ENCODE peak calls at places on chromosome 4, in ten cellular contexts. One of them, this sample, is unnamed.

GRCh38 chr4:155208258-155209054 is at the start of gene NPY2R:
- DNase-seq in psoas muscle: peak
- DNase-seq in posterior vena cava: peak
- DNase-seq in LoVo: no peak
- DNase-seq in EL: no peak
- DNase-seq in NCI-H2081: no peak
- DNase-seq in progenitor cell of endocrine pancreas: peak
- DNase-seq in activated effector memory CD4-positive, alpha-beta T cell treated with anti-CD3 and anti-CD28 coated beads, Interleukin-2, amount 50 U/mL, for 16 hours: no peak
- DNase-seq in NCI-H1417: no peak
- DNase-seq in GDM1: no peak
- DNase-seq in this sample: peak

GRCh38 chr4:153159016-153159415 is 45.2 kb upstream of the TRIM2 start:
- DNase-seq in psoas muscle: no peak
- DNase-seq in posterior vena cava: no peak
- DNase-seq in LoVo: peak
- DNase-seq in EL: no peak
- DNase-seq in NCI-H2081: no peak
- DNase-seq in progenitor cell of endocrine pancreas: no peak
- DNase-seq in activated effector memory CD4-positive, alpha-beta T cell treated with anti-CD3 and anti-CD28 coated beads, Interleukin-2, amount 50 U/mL, for 16 hours: no peak
- DNase-seq in NCI-H1417: no peak
- DNase-seq in GDM1: no peak
- DNase-seq in this sample: no peak

GRCh38 chr4:78205601-78206000 is 148.5 kb downstream of the FRAS1 start:
- DNase-seq in psoas muscle: no peak
- DNase-seq in posterior vena cava: no peak
- DNase-seq in LoVo: no peak
- DNase-seq in EL: no peak
- DNase-seq in NCI-H2081: no peak
- DNase-seq in progenitor cell of endocrine pancreas: no peak
- DNase-seq in activated effector memory CD4-positive, alpha-beta T cell treated with anti-CD3 and anti-CD28 coated beads, Interleukin-2, amount 50 U/mL, for 16 hours: no peak
- DNase-seq in NCI-H1417: no peak
- DNase-seq in GDM1: no peak
- DNase-seq in this sample: no peak

GRCh38 chr4:62517721-62518120 is 1317.6 kb downstream of the ADGRL3 start:
- DNase-seq in psoas muscle: no peak
- DNase-seq in posterior vena cava: no peak
- DNase-seq in LoVo: no peak
- DNase-seq in EL: no peak
- DNase-seq in NCI-H2081: no peak
- DNase-seq in progenitor cell of endocrine pancreas: no peak
- DNase-seq in activated effector memory CD4-positive, alpha-beta T cell treated with anti-CD3 and anti-CD28 coated beads, Interleukin-2, amount 50 U/mL, for 16 hours: no peak
- DNase-seq in NCI-H1417: no peak
- DNase-seq in GDM1: no peak
- DNase-seq in this sample: no peak

GRCh38 chr4:123587983-123588494 is 191.4 kb downstream of the SPRY1 start:
- DNase-seq in psoas muscle: peak
- DNase-seq in posterior vena cava: no peak
- DNase-seq in LoVo: peak
- DNase-seq in EL: peak
- DNase-seq in NCI-H2081: peak
- DNase-seq in progenitor cell of endocrine pancreas: no peak
- DNase-seq in activated effector memory CD4-positive, alpha-beta T cell treated with anti-CD3 and anti-CD28 coated beads, Interleukin-2, amount 50 U/mL, for 16 hours: no peak
- DNase-seq in NCI-H1417: peak
- DNase-seq in GDM1: no peak
- DNase-seq in this sample: no peak

GRCh38 chr4:185203380-185204237 is at the start of gene CFAP97:
- DNase-seq in psoas muscle: peak
- DNase-seq in posterior vena cava: peak
- DNase-seq in LoVo: peak
- DNase-seq in EL: peak
- DNase-seq in NCI-H2081: peak
- DNase-seq in progenitor cell of endocrine pancreas: peak
- DNase-seq in activated effector memory CD4-positive, alpha-beta T cell treated with anti-CD3 and anti-CD28 coated beads, Interleukin-2, amount 50 U/mL, for 16 hours: peak
- DNase-seq in NCI-H1417: peak
- DNase-seq in GDM1: peak
- DNase-seq in this sample: peak

GRCh38 chr4:116027311-116027710 is 913.9 kb upstream of the NDST4 start:
- DNase-seq in psoas muscle: no peak
- DNase-seq in posterior vena cava: no peak
- DNase-seq in LoVo: no peak
- DNase-seq in EL: no peak
- DNase-seq in NCI-H2081: no peak
- DNase-seq in progenitor cell of endocrine pancreas: no peak
- DNase-seq in activated effector memory CD4-positive, alpha-beta T cell treated with anti-CD3 and anti-CD28 coated beads, Interleukin-2, amount 50 U/mL, for 16 hours: no peak
- DNase-seq in NCI-H1417: no peak
- DNase-seq in GDM1: no peak
- DNase-seq in this sample: no peak

GRCh38 chr4:28947374-28947773 is 1772.8 kb upstream of the PCDH7 start:
- DNase-seq in psoas muscle: no peak
- DNase-seq in posterior vena cava: no peak
- DNase-seq in LoVo: no peak
- DNase-seq in EL: no peak
- DNase-seq in NCI-H2081: no peak
- DNase-seq in progenitor cell of endocrine pancreas: no peak
- DNase-seq in activated effector memory CD4-positive, alpha-beta T cell treated with anti-CD3 and anti-CD28 coated beads, Interleukin-2, amount 50 U/mL, for 16 hours: no peak
- DNase-seq in NCI-H1417: no peak
- DNase-seq in GDM1: no peak
- DNase-seq in this sample: no peak

GRCh38 chr4:100913685-100914084 is 395.9 kb upstream of the EMCN start:
- DNase-seq in psoas muscle: no peak
- DNase-seq in posterior vena cava: no peak
- DNase-seq in LoVo: no peak
- DNase-seq in EL: no peak
- DNase-seq in NCI-H2081: no peak
- DNase-seq in progenitor cell of endocrine pancreas: no peak
- DNase-seq in activated effector memory CD4-positive, alpha-beta T cell treated with anti-CD3 and anti-CD28 coated beads, Interleukin-2, amount 50 U/mL, for 16 hours: no peak
- DNase-seq in NCI-H1417: peak
- DNase-seq in GDM1: no peak
- DNase-seq in this sample: no peak

GRCh38 chr4:122921971-122922876 is at the start of gene NUDT6:
- DNase-seq in psoas muscle: peak
- DNase-seq in posterior vena cava: peak
- DNase-seq in LoVo: peak
- DNase-seq in EL: peak
- DNase-seq in NCI-H2081: peak
- DNase-seq in progenitor cell of endocrine pancreas: peak
- DNase-seq in activated effector memory CD4-positive, alpha-beta T cell treated with anti-CD3 and anti-CD28 coated beads, Interleukin-2, amount 50 U/mL, for 16 hours: peak
- DNase-seq in NCI-H1417: peak
- DNase-seq in GDM1: peak
- DNase-seq in this sample: peak

GRCh38 chr4:94446386-94446785 is 5.4 kb upstream of the PDLIM5 start:
- DNase-seq in psoas muscle: no peak
- DNase-seq in posterior vena cava: no peak
- DNase-seq in LoVo: peak
- DNase-seq in EL: peak
- DNase-seq in NCI-H2081: no peak
- DNase-seq in progenitor cell of endocrine pancreas: no peak
- DNase-seq in activated effector memory CD4-positive, alpha-beta T cell treated with anti-CD3 and anti-CD28 coated beads, Interleukin-2, amount 50 U/mL, for 16 hours: no peak
- DNase-seq in NCI-H1417: no peak
- DNase-seq in GDM1: no peak
- DNase-seq in this sample: no peak

GRCh38 chr4:107740381-107740780 is 20.3 kb upstream of the PAPSS1 start:
- DNase-seq in psoas muscle: no peak
- DNase-seq in posterior vena cava: no peak
- DNase-seq in LoVo: no peak
- DNase-seq in EL: peak
- DNase-seq in NCI-H2081: no peak
- DNase-seq in progenitor cell of endocrine pancreas: no peak
- DNase-seq in activated effector memory CD4-positive, alpha-beta T cell treated with anti-CD3 and anti-CD28 coated beads, Interleukin-2, amount 50 U/mL, for 16 hours: no peak
- DNase-seq in NCI-H1417: peak
- DNase-seq in GDM1: no peak
- DNase-seq in this sample: no peak

GRCh38 chr4:138494931-138495330 is 252.8 kb upstream of the SLC7A11 start:
- DNase-seq in psoas muscle: no peak
- DNase-seq in posterior vena cava: no peak
- DNase-seq in LoVo: no peak
- DNase-seq in EL: peak
- DNase-seq in NCI-H2081: peak
- DNase-seq in progenitor cell of endocrine pancreas: no peak
- DNase-seq in activated effector memory CD4-positive, alpha-beta T cell treated with anti-CD3 and anti-CD28 coated beads, Interleukin-2, amount 50 U/mL, for 16 hours: no peak
- DNase-seq in NCI-H1417: peak
- DNase-seq in GDM1: no peak
- DNase-seq in this sample: no peak

GRCh38 chr4:127143460-127144190 is 489.1 kb upstream of the INTU start:
- DNase-seq in psoas muscle: no peak
- DNase-seq in posterior vena cava: no peak
- DNase-seq in LoVo: no peak
- DNase-seq in EL: peak
- DNase-seq in NCI-H2081: no peak
- DNase-seq in progenitor cell of endocrine pancreas: no peak
- DNase-seq in activated effector memory CD4-positive, alpha-beta T cell treated with anti-CD3 and anti-CD28 coated beads, Interleukin-2, amount 50 U/mL, for 16 hours: no peak
- DNase-seq in NCI-H1417: no peak
- DNase-seq in GDM1: no peak
- DNase-seq in this sample: no peak

GRCh38 chr4:8110071-8110986 is 48.3 kb downstream of the ABLIM2 start:
- DNase-seq in psoas muscle: peak
- DNase-seq in posterior vena cava: no peak
- DNase-seq in LoVo: no peak
- DNase-seq in EL: no peak
- DNase-seq in NCI-H2081: no peak
- DNase-seq in progenitor cell of endocrine pancreas: peak
- DNase-seq in activated effector memory CD4-positive, alpha-beta T cell treated with anti-CD3 and anti-CD28 coated beads, Interleukin-2, amount 50 U/mL, for 16 hours: no peak
- DNase-seq in NCI-H1417: peak
- DNase-seq in GDM1: no peak
- DNase-seq in this sample: no peak

GRCh38 chr4:3871881-3872833 is 106.0 kb downstream of the ADRA2C start:
- DNase-seq in psoas muscle: peak
- DNase-seq in posterior vena cava: peak
- DNase-seq in LoVo: no peak
- DNase-seq in EL: no peak
- DNase-seq in NCI-H2081: no peak
- DNase-seq in progenitor cell of endocrine pancreas: no peak
- DNase-seq in activated effector memory CD4-positive, alpha-beta T cell treated with anti-CD3 and anti-CD28 coated beads, Interleukin-2, amount 50 U/mL, for 16 hours: peak
- DNase-seq in NCI-H1417: no peak
- DNase-seq in GDM1: no peak
- DNase-seq in this sample: peak

GRCh38 chr4:76457885-76458284 is 22.9 kb downstream of the SHROOM3 start:
- DNase-seq in psoas muscle: no peak
- DNase-seq in posterior vena cava: no peak
- DNase-seq in LoVo: no peak
- DNase-seq in EL: no peak
- DNase-seq in NCI-H2081: no peak
- DNase-seq in progenitor cell of endocrine pancreas: no peak
- DNase-seq in activated effector memory CD4-positive, alpha-beta T cell treated with anti-CD3 and anti-CD28 coated beads, Interleukin-2, amount 50 U/mL, for 16 hours: no peak
- DNase-seq in NCI-H1417: no peak
- DNase-seq in GDM1: no peak
- DNase-seq in this sample: no peak

This sample was measured in upper lobe of right lung.